ENCODE peak calls at places on chromosomes 3 and 15, in ten cellular contexts. O is ovary, C is neuronal stem cell, N is A549, D is stomach, P is thyroid gland, U is H9, V is thoracic aorta, I is uterus, J is cardiac muscle cell. S is an unnamed sample.

GRCh38 chr3:42984701-42985100 is 5.6 kb downstream of the GASK1A start:
- DNase-seq in O (no peak), C (no peak), N (no peak), D (no peak), P (no peak), U (no peak), V (no peak), I (no peak), J (no peak), S (no peak)

GRCh38 chr15:28942521-28943035 is 56.8 kb downstream of the APBA2 start:
- DNase-seq in O (peak; percentile 3), C (no peak), N (no peak), D (peak; percentile 7), P (no peak), U (peak; percentile 22), V (no peak), I (no peak), J (no peak), S (no peak)

GRCh38 chr3:5218815-5219214 is 31.3 kb downstream of the EDEM1 start:
- DNase-seq in O (no peak), C (no peak), N (no peak), D (no peak), P (no peak), U (no peak), V (no peak), I (no peak), J (no peak), S (no peak)

GRCh38 chr3:138118863-138119766 is 3.7 kb upstream of the DZIP1L start:
- DNase-seq in O (peak; percentile 84), C (peak; percentile 67), N (peak; percentile 63), D (peak; percentile 83), P (peak; percentile 77), U (peak; percentile 92), V (peak; percentile 31), I (peak; percentile 79), J (peak; percentile 78), S (peak; percentile 84)

GRCh38 chr3:197394464-197395321 is 96.3 kb upstream of the DLG1 start:
- DNase-seq in O (peak; percentile 70), C (no peak), N (no peak), D (peak; percentile 38), P (peak; percentile 78), U (no peak), V (peak; percentile 35), I (peak; percentile 83), J (peak; percentile 98), S (no peak)

GRCh38 chr3:12336099-12336498 is 47.2 kb downstream of the PPARG start:
- DNase-seq in O (no peak), C (no peak), N (no peak), D (no peak), P (no peak), U (no peak), V (no peak), I (no peak), J (peak; percentile 61), S (no peak)

GRCh38 chr3:126487151-126487771 is 11.6 kb upstream of the ZXDC start:
- DNase-seq in O (no peak), C (no peak), N (no peak), D (no peak), P (no peak), U (peak; percentile 76), V (no peak), I (peak; percentile 30), J (peak; percentile 21), S (no peak)

GRCh38 chr15:29220852-29221251 is 48.8 kb downstream of the NSMCE3 start:
- DNase-seq in O (no peak), C (no peak), N (no peak), D (no peak), P (no peak), U (no peak), V (no peak), I (no peak), J (no peak), S (no peak)

GRCh38 chr3:185837409-185837808 is 12.6 kb upstream of the IGF2BP2 start:
- DNase-seq in O (no peak), C (no peak), N (no peak), D (no peak), P (no peak), U (no peak), V (no peak), I (no peak), J (peak; percentile 78), S (no peak)

GRCh38 chr3:173743111-173743510 is 345.6 kb downstream of the NLGN1 start:
- DNase-seq in O (no peak), C (no peak), N (no peak), D (no peak), P (no peak), U (no peak), V (no peak), I (no peak), J (no peak), S (no peak)

GRCh38 chr3:191721390-191721801 is 260.4 kb downstream of the PYDC2 start:
- DNase-seq in O (no peak), C (no peak), N (no peak), D (no peak), P (no peak), U (no peak), V (no peak), I (no peak), J (no peak), S (no peak)

GRCh38 chr15:40787991-40788390 is 18.2 kb downstream of the C15orf62 start:
- DNase-seq in O (no peak), C (no peak), N (no peak), D (no peak), P (no peak), U (no peak), V (no peak), I (no peak), J (no peak), S (peak; percentile 45)

GRCh38 chr3:87002346-87002745 is 11.4 kb upstream of the VGLL3 start:
- DNase-seq in O (no peak), C (no peak), N (no peak), D (no peak), P (no peak), U (no peak), V (no peak), I (no peak), J (no peak), S (no peak)
- H3K9me3 ChIP-seq in O (no peaks in the 10 kb centered on the region), C (no peaks in the 10 kb centered on the region), N (no peaks in the 10 kb centered on the region), D (no peaks in the 10 kb centered on the region), P (no peaks in the 10 kb centered on the region), U (no peaks in the 10 kb centered on the region), V (no peaks in the 10 kb centered on the region), I (no peaks in the 10 kb centered on the region), J (no peaks in the 10 kb centered on the region), S (no peaks in the 10 kb centered on the region)

GRCh38 chr3:128746881-128747280 is 20.9 kb downstream of the RAB7A start:
- DNase-seq in O (no peak), C (no peak), N (no peak), D (no peak), P (no peak), U (no peak), V (no peak), I (no peak), J (no peak), S (no peak)
- H3K9me3 ChIP-seq in O (no peaks in the 10 kb centered on the region), C (peaks cover 19% of the 10 kb centered on the region), N (no peaks in the 10 kb centered on the region), D (no peaks in the 10 kb centered on the region), P (no peaks in the 10 kb centered on the region), U (no peaks in the 10 kb centered on the region), V (no peaks in the 10 kb centered on the region), I (no peaks in the 10 kb centered on the region), J (no peaks in the 10 kb centered on the region), S (no peaks in the 10 kb centered on the region)

GRCh38 chr15:25171111-25171811 is 216.5 kb downstream of the SNRPN start:
- DNase-seq in O (peak; percentile 12), C (no peak), N (no peak), D (no peak), P (peak; percentile 1), U (peak; percentile 11), V (no peak), I (no peak), J (no peak), S (no peak)
- H3K9me3 ChIP-seq in O (no peaks in the 10 kb centered on the region), C (peaks cover 36% of the 10 kb centered on the region), N (no peaks in the 10 kb centered on the region), D (peaks cover 23% of the 10 kb centered on the region), P (no peaks in the 10 kb centered on the region), U (peaks cover 58% of the 10 kb centered on the region), V (peaks cover 16% of the 10 kb centered on the region), I (no peaks in the 10 kb centered on the region), J (no peaks in the 10 kb centered on the region), S (peaks cover 84% of the 10 kb centered on the region)

GRCh38 chr15:87213646-87214045 is 1042.9 kb downstream of the NTRK3 start:
- DNase-seq in O (no peak), C (peak; percentile 11), N (no peak), D (no peak), P (peak; percentile 32), U (no peak), V (no peak), I (no peak), J (peak; percentile 6), S (no peak)

GRCh38 chr15:87209891-87210649 is 1046.5 kb downstream of the NTRK3 start:
- DNase-seq in O (no peak), C (no peak), N (no peak), D (no peak), P (no peak), U (no peak), V (no peak), I (no peak), J (no peak), S (no peak)

GRCh38 chr15:87212041-87212440 is 1044.5 kb downstream of the NTRK3 start:
- DNase-seq in O (no peak), C (no peak), N (no peak), D (no peak), P (no peak), U (no peak), V (no peak), I (no peak), J (no peak), S (no peak)

GRCh38 chr15:87207945-87208580 is 1048.5 kb downstream of the NTRK3 start:
- DNase-seq in O (no peak), C (no peak), N (no peak), D (no peak), P (no peak), U (no peak), V (no peak), I (no peak), J (no peak), S (no peak)

DNA sequence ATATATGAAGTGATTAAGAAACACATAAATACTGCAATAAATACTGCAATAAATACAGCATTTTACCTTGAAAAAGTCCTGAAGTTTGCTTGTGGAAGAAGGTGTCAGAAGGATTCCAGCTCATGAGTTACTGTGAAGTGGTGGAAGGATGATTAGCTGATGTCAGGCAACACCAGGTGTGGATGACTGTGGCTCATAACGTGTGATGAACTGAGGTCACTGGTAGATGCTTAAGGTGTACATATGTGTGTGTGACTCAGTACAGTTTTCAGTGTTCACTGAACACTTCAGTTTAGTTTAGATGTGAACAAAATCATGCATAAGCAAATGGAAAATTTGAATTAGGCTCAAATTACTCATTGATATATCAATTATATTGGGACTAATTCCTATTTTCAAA is 1045.0 kb downstream of the NTRK3 start:
- DNase-seq in O (no peak), C (no peak), N (no peak), D (no peak), P (no peak), U (no peak), V (no peak), I (no peak), J (no peak), S (no peak)
- H3K9me3 ChIP-seq in O (no peaks in the 10 kb centered on the region), C (no peaks in the 10 kb centered on the region), N (peaks cover 2% of the 10 kb centered on the region), D (no peaks in the 10 kb centered on the region), P (no peaks in the 10 kb centered on the region), U (no peaks in the 10 kb centered on the region), V (no peaks in the 10 kb centered on the region), I (no peaks in the 10 kb centered on the region), J (no peaks in the 10 kb centered on the region), S (peaks cover 22% of the 10 kb centered on the region)